ENCODE peak calls at places on chromosomes 1 and 21, in four cellular contexts. H is thoracic aorta, Z is MM.1S, T is psoas muscle. U is an unnamed sample.

GRCh38 chr1:65476327-65476726 is 55.9 kb downstream of the LEPR start:
- DNase-seq in H (no peak), T (no peak), Z (no peak), U (no peak)

GRCh38 chr1:225768662-225769426 is 8.8 kb upstream of the SRP9 start:
- DNase-seq in Z (no peak), T (no peak), H (no peak), U (no peak)

GRCh38 chr1:29062157-29062942 is 61.4 kb downstream of the TMEM200B start:
- DNase-seq in H (no peak), T (no peak), Z (no peak), U (no peak)

GRCh38 chr1:236066828-236067386 is 2.0 kb upstream of the NID1 start:
- DNase-seq in H (no peak), T (peak; percentile 30), Z (peak; percentile 57), U (peak; percentile 72)

GRCh38 chr1:89948726-89949345 is 46.1 kb upstream of the ZNF326 start:
- DNase-seq in T (no peak), Z (no peak), H (no peak), U (no peak)

GRCh38 chr1:109274533-109275476 is 8.1 kb downstream of the PSRC1 start:
- DNase-seq in Z (no peak), T (no peak), H (no peak), U (no peak)

GRCh38 chr21:42650441-42651421 is 2.7 kb upstream of the PDE9A start:
- DNase-seq in T (peak; percentile 6), H (no peak), Z (no peak), U (no peak)

GRCh38 chr1:233281711-233282581 is 13.6 kb downstream of the PCNX2 start:
- DNase-seq in T (no peak), Z (peak; percentile 84), H (no peak), U (peak; percentile 29)

GRCh38 chr1:23896491-23896890 is 16.7 kb downstream of the CNR2 start:
- DNase-seq in H (no peak), T (no peak), Z (no peak), U (no peak)

GRCh38 chr1:10726355-10726754 is 70.1 kb downstream of the CASZ1 start:
- DNase-seq in Z (no peak), H (peak; percentile 15), T (peak; percentile 54), U (no peak)

GRCh38 chr1:230509281-230509977 is 83.3 kb upstream of the PGBD5 start:
- DNase-seq in H (no peak), Z (peak; percentile 36), T (peak; percentile 28), U (no peak)

GRCh38 chr1:30477588-30477987 is 245.8 kb downstream of the MATN1 start:
- DNase-seq in T (no peak), Z (no peak), H (no peak), U (no peak)

GRCh38 chr1:225426395-225427248 is 1.2 kb downstream of the LBR start:
- DNase-seq in T (peak; percentile 34), H (no peak), Z (peak; percentile 63), U (peak; percentile 55)

GRCh38 chr21:46000182-46000730 is 18.7 kb downstream of the COL6A1 start:
- DNase-seq in T (no peak), H (no peak), Z (no peak), U (no peak)

GRCh38 chr1:234987415-234988159 is 141.1 kb downstream of the TOMM20 start:
- DNase-seq in H (peak; percentile 73), T (peak; percentile 74), Z (no peak), U (peak; percentile 68)

GRCh38 chr1:171468120-171468790 is 17.1 kb upstream of the PRRC2C start:
- DNase-seq in Z (no peak), H (no peak), T (no peak), U (peak; percentile 33)

DNA sequence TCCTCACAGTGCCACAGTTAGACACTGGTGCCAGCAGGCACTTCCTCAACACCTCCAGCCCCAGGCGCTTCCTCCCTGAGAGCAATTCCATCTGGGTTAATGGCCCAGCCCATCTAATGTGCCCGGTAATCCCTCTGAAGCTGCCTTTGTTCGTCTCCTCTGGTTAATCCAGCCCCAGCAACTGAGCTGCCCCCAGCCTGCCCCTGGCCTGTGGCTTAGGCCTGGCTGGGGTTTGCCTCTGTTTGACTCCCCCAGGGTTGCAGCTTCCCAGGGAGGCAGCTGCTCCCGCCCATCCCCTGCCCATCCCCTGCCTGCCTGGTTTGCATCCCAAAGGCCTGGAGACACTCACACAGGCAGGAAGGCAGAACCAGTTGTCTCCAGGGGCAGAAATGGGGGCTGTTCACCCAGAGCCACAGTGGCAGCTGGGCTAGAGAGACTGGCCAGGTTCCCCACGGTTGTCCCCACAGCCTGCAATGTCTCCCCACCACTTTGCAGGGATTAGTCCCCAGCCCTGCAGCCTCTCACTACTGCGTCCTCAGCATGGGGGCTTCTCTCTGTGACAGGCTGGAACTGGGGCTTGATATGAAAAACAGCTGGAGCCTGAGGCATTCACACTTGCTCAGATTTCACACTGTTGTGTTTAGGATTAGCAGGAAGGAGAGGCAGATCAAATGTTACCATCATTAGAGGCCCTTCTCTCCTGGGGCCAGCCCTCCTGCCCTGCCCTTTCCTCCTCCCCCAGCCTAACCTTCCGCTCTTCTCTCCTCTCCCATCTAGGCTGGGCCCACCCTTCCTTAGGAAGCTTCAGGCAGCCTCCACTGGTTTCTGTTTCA is 120.2 kb downstream of the TLR5 start:
- DNase-seq in H (no peak), Z (no peak), T (no peak), U (no peak)
- H3K4me3 ChIP-seq in H (no peak overlapping the region), Z (no peak overlapping the region), T (no peak overlapping the region), U (no peak overlapping the region)

DNA sequence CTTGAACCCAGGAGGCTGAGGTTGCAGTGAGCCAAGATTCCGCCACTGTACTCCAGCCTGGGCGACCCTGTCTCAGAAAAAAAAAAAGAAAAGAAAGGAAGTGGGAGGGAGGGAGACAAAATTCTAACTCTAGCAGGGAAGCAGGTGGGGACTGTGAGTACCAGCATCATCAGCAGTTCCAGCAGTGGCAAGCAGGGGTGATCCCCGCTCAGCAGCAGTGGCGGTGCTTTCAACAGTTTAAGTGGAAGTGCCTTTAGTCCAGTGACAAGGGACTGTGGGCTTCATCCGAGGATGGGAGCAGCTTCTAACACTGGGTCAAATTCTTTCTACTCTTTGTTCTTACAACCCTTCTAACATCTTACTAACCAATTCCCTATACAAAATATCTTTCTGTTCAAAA is 858.1 kb upstream of the ADAMTS5 start:
- DNase-seq in H (no peak), Z (no peak), T (no peak), U (no peak)
- TF ChIP-seq CTCF in H (no peak), Z (no peak), T (no peak), U (no peak)

GRCh38 chr1:168623838-168624237 is 47.4 kb downstream of the XCL1 start:
- DNase-seq in Z (no peak), H (no peak), T (no peak), U (no peak)
- H3K27me3 ChIP-seq in Z (no peaks in the 10 kb centered on the region), H (no peaks in the 10 kb centered on the region), T (no peaks in the 10 kb centered on the region), U (peaks cover 2% of the 10 kb centered on the region)

GRCh38 chr1:59757185-59757747 is 57.5 kb upstream of the HOOK1 start:
- DNase-seq in T (no peak), H (no peak), Z (no peak), U (no peak)

GRCh38 chr1:59761440-59761839 is 53.3 kb upstream of the HOOK1 start:
- DNase-seq in Z (no peak), H (no peak), T (no peak), U (no peak)

GRCh38 chr1:59755084-59755685 is 59.6 kb upstream of the HOOK1 start:
- DNase-seq in Z (no peak), T (no peak), H (no peak), U (no peak)

GRCh38 chr1:59763418-59763817 is 51.3 kb upstream of the HOOK1 start:
- DNase-seq in Z (no peak), T (no peak), H (no peak), U (no peak)

GRCh38 chr1:59759156-59759925 is 55.4 kb upstream of the HOOK1 start:
- DNase-seq in H (peak; percentile 33), T (peak; percentile 81), Z (peak; percentile 83), U (peak; percentile 27)
- H3K4me3 ChIP-seq in H (peak overlapping the region; percentile 65), T (peak overlapping the region; percentile 51), Z (peak overlapping the region; percentile 47), U (no peak overlapping the region)

GRCh38 chr1:246280551-246280950 is 226.5 kb downstream of the SMYD3 start:
- DNase-seq in H (no peak), T (no peak), Z (no peak), U (no peak)
- TF ChIP-seq CTCF in H (no peak), T (no peak), Z (peak; percentile 39), U (peak; percentile 28)

DNA sequence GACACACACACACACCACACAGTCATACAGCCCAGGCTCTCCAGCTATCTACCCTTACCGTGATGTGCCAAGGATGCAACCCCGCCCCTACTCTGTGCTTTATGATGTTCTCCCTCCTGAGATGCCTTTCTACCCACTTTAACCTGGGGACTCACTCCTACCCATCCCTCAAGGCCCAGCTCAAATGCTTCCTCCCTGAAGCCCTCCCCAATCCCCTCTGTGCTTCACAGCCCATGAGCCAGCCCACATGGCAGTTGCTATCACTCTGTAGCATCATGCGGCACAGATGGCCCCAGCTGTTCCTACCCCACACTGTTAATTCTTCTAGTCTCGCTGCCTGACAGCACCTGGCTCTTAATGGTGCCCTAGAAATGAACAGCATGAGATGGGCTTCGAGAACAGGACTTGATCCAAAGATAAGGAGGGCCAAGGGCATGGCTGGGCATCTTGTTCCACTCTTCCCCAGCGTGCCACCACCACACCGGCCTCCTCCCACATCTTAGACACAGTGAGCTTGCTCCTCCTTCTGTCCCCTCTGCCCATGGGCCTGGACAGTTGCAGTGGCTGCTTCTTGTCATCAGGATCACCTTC is 109.8 kb downstream of the GLIS1 start:
- DNase-seq in H (no peak), T (no peak), Z (no peak), U (no peak)
- H3K27me3 ChIP-seq in H (no peaks in the 10 kb centered on the region), T (no peaks in the 10 kb centered on the region), Z (no peaks in the 10 kb centered on the region), U (no peaks in the 10 kb centered on the region)

DNA sequence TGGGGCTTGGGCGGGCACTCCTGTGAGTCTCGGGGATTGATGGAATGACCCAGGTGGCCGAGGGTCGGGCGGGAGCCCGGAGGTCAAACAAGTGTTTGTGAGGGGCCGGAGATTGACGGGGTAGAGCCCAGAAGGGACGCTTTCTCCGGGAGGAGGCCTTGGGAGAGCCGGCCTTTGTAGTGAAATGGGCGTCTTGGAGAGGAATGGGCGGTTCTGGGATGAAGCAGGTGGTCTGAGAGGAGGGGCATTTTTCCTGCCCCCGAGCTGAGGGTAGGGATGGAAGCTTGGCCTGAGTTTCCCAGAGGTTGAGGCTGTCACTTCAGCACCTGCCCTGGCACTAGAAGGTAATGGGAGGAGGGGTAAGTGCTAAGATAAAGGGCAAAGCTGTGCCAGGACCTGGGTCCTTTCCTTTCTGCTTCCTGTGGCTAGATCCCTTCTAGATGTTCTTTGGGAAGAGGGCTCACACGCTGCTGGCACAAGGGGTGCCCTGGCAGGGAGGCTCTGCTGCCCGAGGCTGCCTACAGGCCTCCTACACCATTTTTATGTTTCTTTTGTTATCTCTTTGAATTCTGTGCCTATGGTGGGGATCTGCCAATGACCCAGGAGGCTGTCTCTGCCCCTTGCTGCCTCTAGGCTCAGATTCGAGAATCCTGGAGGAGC is 56.1 kb downstream of the NDUFS5 start:
- DNase-seq in H (no peak), Z (no peak), T (no peak), U (no peak)
- H3K4me3 ChIP-seq in H (peak overlapping the region; percentile 72), Z (no peak overlapping the region), T (peak overlapping the region; percentile 66), U (no peak overlapping the region)

U was measured in GM06990.